ENCODE peak calls at places on chromosome 15, in eight cellular contexts. U is heart right ventricle, X is spleen, Y is osteocyte, E is astrocyte of the spinal cord, M is NB4, T is A549, A is sigmoid colon. B is an unnamed sample.

GRCh38 chr15:68560501-68561113 is 18.2 kb upstream of the CORO2B start:
- DNase-seq in U (no peak), X (peak), Y (no peak), E (no peak), M (no peak), T (no peak), A (peak), B (no peak)

GRCh38 chr15:57911247-57911646 is 154.3 kb downstream of the ALDH1A2 start:
- DNase-seq in U (peak), X (no peak), Y (no peak), E (no peak), M (no peak), T (no peak), A (no peak), B (no peak)

GRCh38 chr15:101450561-101451145 is 38.9 kb downstream of the PCSK6 start:
- DNase-seq in U (no peak), X (peak), Y (no peak), E (no peak), M (no peak), T (no peak), A (peak), B (no peak)

GRCh38 chr15:35519536-35520149 is 26.3 kb downstream of the DPH6 start:
- DNase-seq in U (no peak), X (no peak), Y (no peak), E (peak), M (peak), T (peak), A (no peak), B (no peak)

GRCh38 chr15:90807687-90808086 is 60.7 kb upstream of the FURIN start:
- DNase-seq in U (no peak), X (no peak), Y (no peak), E (no peak), M (no peak), T (no peak), A (no peak), B (no peak)

GRCh38 chr15:41283653-41284424 is 48.6 kb downstream of the OIP5 start:
- DNase-seq in U (peak), X (peak), Y (peak), E (peak), M (peak), T (peak), A (peak), B (peak)

GRCh38 chr15:90774731-90775521 is 57.8 kb downstream of the BLM start:
- DNase-seq in U (no peak), X (no peak), Y (no peak), E (peak), M (no peak), T (peak), A (no peak), B (no peak)

GRCh38 chr15:42528970-42529369 is 19.6 kb downstream of the LRRC57 start:
- DNase-seq in U (no peak), X (no peak), Y (no peak), E (no peak), M (no peak), T (no peak), A (no peak), B (no peak)

GRCh38 chr15:34783471-34783870 is 11.9 kb downstream of the ACTC1 start:
- DNase-seq in U (no peak), X (no peak), Y (no peak), E (no peak), M (no peak), T (no peak), A (no peak), B (no peak)

GRCh38 chr15:41544650-41545015 is 576 bp upstream of the RPAP1 start:
- DNase-seq in U (peak), X (peak), Y (no peak), E (no peak), M (peak), T (no peak), A (peak), B (no peak)

GRCh38 chr15:42368096-42368495 is 8.8 kb downstream of the CAPN3 start:
- DNase-seq in U (no peak), X (no peak), Y (peak), E (no peak), M (no peak), T (no peak), A (no peak), B (no peak)

DNA sequence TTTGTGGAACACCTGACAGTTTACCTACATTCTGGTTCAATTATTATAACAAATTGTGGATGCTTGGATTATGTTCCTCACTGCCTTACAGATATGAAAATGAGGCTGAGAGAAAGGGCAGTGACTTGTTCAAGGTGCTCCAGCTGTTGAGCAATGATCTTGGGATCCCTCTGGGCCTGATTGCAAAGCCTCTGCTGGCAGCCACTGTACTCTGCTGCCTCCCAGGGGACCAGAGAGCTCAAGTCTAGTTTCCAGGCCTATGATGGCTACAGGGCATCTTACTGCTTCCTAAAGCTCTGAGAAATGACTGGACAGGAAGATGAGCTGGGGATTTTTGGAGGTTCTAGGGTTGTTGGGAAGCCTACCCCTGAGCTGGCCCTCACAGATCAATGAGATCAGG is 2.3 kb upstream of the SHC4 start:
- DNase-seq in U (no peak), X (no peak), Y (no peak), E (peak), M (peak), T (peak), A (no peak), B (no peak)
- TF ChIP-seq CTCF in U (no peak), X (no peak), Y (no peak), E (peak), M (no peak), T (peak), A (no peak), B (no peak)

GRCh38 chr15:33183334-33183733 is 11.2 kb downstream of the FMN1 start:
- DNase-seq in U (no peak), X (no peak), Y (no peak), E (no peak), M (no peak), T (no peak), A (no peak), B (no peak)
- TF ChIP-seq CTCF in U (no peak), X (no peak), Y (no peak), E (no peak), M (no peak), T (no peak), A (no peak), B (no peak)

GRCh38 chr15:66757521-66757920 is 55.5 kb downstream of the SMAD6 start:
- DNase-seq in U (no peak), X (peak), Y (no peak), E (no peak), M (no peak), T (no peak), A (peak), B (no peak)
- TF ChIP-seq CTCF in U (no peak), X (no peak), Y (no peak), E (no peak), M (no peak), T (no peak), A (no peak), B (no peak)

GRCh38 chr15:56356616-56357015 is 8.6 kb upstream of the TEX9 start:
- DNase-seq in U (no peak), X (no peak), Y (no peak), E (peak), M (no peak), T (no peak), A (no peak), B (no peak)

GRCh38 chr15:56353740-56354139 is 11.5 kb upstream of the TEX9 start:
- DNase-seq in U (no peak), X (no peak), Y (no peak), E (no peak), M (no peak), T (no peak), A (no peak), B (no peak)

GRCh38 chr15:56353119-56353518 is 12.1 kb upstream of the TEX9 start:
- DNase-seq in U (no peak), X (no peak), Y (no peak), E (no peak), M (no peak), T (no peak), A (no peak), B (no peak)

GRCh38 chr15:56361978-56362377 is 3.2 kb upstream of the TEX9 start:
- DNase-seq in U (no peak), X (no peak), Y (no peak), E (no peak), M (no peak), T (no peak), A (no peak), B (no peak)

GRCh38 chr15:56358604-56359003 is 6.6 kb upstream of the TEX9 start:
- DNase-seq in U (no peak), X (no peak), Y (no peak), E (no peak), M (no peak), T (no peak), A (no peak), B (no peak)
- TF ChIP-seq CTCF in U (no peak), X (no peak), Y (no peak), E (no peak), M (no peak), T (no peak), A (no peak), B (no peak)

GRCh38 chr15:99387769-99388168 is 136.5 kb downstream of the LRRC28 start:
- DNase-seq in U (no peak), X (no peak), Y (no peak), E (no peak), M (no peak), T (no peak), A (no peak), B (no peak)

GRCh38 chr15:99386429-99386828 is 135.1 kb downstream of the LRRC28 start:
- DNase-seq in U (no peak), X (no peak), Y (no peak), E (no peak), M (no peak), T (no peak), A (no peak), B (no peak)

GRCh38 chr15:99385865-99386264 is 134.6 kb downstream of the LRRC28 start:
- DNase-seq in U (peak), X (no peak), Y (no peak), E (peak), M (no peak), T (peak), A (no peak), B (no peak)

GRCh38 chr15:99390667-99391066 is 139.4 kb downstream of the LRRC28 start:
- DNase-seq in U (no peak), X (no peak), Y (no peak), E (no peak), M (no peak), T (no peak), A (no peak), B (no peak)

GRCh38 chr15:99384992-99385669 is 133.8 kb downstream of the LRRC28 start:
- DNase-seq in U (no peak), X (no peak), Y (no peak), E (peak), M (peak), T (no peak), A (no peak), B (no peak)
- TF ChIP-seq CTCF in U (no peak), X (no peak), Y (no peak), E (peak), M (peak), T (no peak), A (no peak), B (no peak)

DNA sequence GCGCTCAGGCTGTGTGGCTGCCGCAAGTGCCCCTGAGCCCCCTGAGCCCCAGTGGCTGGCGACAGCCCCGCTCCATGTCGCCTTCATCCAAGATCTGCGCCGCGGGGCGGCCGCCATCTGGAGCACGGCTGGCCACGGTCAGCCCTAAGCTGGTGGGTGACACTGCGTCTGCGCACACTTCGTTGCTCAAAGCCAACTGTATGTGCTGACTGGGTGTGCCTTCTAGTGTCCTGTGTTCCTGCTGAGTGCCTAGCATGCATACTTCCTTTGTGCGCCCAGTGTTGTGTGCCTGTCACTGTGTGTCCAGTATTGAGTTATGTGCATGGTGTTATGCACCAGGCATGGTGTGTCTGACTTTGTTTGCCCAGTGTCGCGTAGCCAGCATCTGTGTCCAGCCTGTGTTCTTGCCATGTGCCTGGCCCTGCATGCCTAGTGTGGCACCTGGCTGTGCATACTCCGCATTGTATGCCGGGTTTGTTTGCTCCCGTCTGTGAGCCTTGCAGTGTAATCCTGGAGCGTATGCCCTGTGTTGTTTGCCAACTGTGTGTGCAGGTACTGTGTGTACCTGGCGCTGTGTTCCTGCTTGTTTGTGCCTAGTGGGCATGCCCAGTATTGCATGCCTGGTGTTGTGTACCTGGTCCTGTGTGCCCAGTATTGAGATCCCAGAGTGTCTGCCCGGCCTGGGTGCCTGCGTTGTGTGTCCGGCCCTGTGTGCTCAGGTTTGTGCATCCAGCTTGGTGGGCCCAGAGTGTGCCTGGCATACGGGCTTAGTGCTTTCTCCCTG is 54.7 kb upstream of the CHRNA7 start:
- DNase-seq in U (peak), X (no peak), Y (no peak), E (no peak), M (peak), T (peak), A (no peak), B (no peak)
- TF ChIP-seq CTCF in U (no peak), X (no peak), Y (no peak), E (no peak), M (no peak), T (no peak), A (no peak), B (peak)

DNA sequence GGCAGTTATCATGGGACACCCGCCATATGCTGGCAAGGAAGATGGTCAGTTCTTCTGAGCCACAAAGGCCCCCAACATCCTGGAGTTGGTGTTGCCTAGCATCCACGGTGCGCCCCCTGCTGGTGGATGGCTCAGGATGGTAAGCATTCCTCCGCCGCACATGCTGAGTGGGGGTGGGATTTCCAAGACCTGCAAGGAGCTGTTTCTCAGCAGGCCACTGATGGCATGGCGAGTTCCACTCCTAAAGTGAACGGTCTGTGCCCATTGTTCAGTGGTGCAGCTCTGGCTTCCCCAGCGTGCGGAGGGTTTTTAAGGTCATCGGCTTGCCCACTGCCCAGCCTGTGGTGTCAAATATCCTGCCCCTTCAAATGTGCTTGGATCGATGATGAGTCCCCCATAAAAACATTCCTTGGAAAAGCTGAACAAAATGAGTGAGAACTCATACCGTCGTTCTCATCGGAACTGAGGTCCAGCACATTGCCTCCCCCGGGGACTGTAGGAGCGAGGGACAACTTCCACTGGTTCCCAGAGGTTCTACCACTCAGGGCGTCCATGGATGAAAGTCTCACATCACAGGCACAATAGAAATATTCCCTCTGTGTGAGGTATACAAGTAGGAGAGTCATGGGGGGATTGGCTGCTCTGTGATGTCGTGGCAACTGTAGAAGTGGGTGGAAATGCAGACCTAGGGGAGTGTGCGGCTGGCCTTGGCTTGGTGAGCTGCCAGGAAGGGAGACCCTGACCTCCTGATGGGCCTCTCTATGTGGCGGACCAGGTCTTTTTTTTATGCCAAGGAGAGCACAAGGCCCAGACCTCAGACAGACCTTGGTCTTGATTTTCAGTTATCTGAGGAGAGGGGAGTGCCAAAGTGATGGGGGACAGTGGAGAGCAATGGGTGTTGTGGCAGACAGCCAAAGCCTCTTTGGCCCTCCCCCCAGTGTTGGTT is 102.0 kb downstream of the SNRPN start:
- DNase-seq in U (no peak), X (peak), Y (peak), E (no peak), M (peak), T (peak), A (no peak), B (peak)
- TF ChIP-seq CTCF in U (no peak), X (no peak), Y (no peak), E (no peak), M (peak), T (no peak), A (no peak), B (peak)

B was measured in type B pancreatic cell.